ENCODE peak calls at places on chromosomes 16 and 17, in ten cellular contexts. A, Z, P, H, B, I, F, V, Y and M are unnamed samples.

GRCh38 chr17:30550512-30551273 is 73.5 kb downstream of the GOSR1 start:
- DNase-seq in A (no peak), Z (no peak), P (no peak), H (peak; percentile 50), B (peak; percentile 13), I (peak; percentile 49), F (no peak), V (no peak), Y (no peak), M (peak; percentile 28)

GRCh38 chr17:31226950-31227349 is 70.1 kb downstream of the OMG start:
- DNase-seq in A (no peak), Z (no peak), P (no peak), H (no peak), B (no peak), I (no peak), F (no peak), V (no peak), Y (no peak), M (no peak)

GRCh38 chr17:3763777-3764170 is 37.2 kb downstream of the ITGAE start:
- DNase-seq in A (no peak), Z (no peak), P (no peak), H (no peak), B (no peak), I (no peak), F (no peak), V (no peak), Y (no peak), M (no peak)

GRCh38 chr17:11336290-11336995 is 95.4 kb downstream of the SHISA6 start:
- DNase-seq in A (no peak), Z (no peak), P (no peak), H (no peak), B (no peak), I (no peak), F (no peak), V (no peak), Y (no peak), M (no peak)

GRCh38 chr16:48366165-48367093 is 18.8 kb downstream of the SIAH1 start:
- DNase-seq in A (peak; percentile 66), Z (no peak), P (peak; percentile 92), H (peak; percentile 72), B (peak; percentile 94), I (peak; percentile 50), F (no peak), V (peak; percentile 39), Y (no peak), M (no peak)

GRCh38 chr17:41688641-41689496 is at the start of gene EIF1:
- DNase-seq in A (peak; percentile 99), Z (peak; percentile 100), P (peak; percentile 100), H (peak; percentile 100), B (peak; percentile 99), I (peak; percentile 96), F (peak; percentile 100), V (peak; percentile 100), Y (peak; percentile 100), M (peak; percentile 100)

GRCh38 chr17:40602445-40603443 is 37.5 kb upstream of the CCR7 start:
- DNase-seq in A (no peak), Z (no peak), P (no peak), H (peak; percentile 37), B (no peak), I (peak; percentile 70), F (no peak), V (peak; percentile 51), Y (no peak), M (no peak)

GRCh38 chr17:78986048-78986648 is 6.4 kb upstream of the LGALS3BP start:
- DNase-seq in A (peak; percentile 81), Z (peak; percentile 61), P (peak; percentile 88), H (no peak), B (peak; percentile 43), I (no peak), F (no peak), V (no peak), Y (no peak), M (peak; percentile 74)

GRCh38 chr16:4936181-4936990 is 562 bp downstream of the PPL start:
- DNase-seq in A (no peak), Z (peak; percentile 48), P (no peak), H (peak; percentile 85), B (no peak), I (no peak), F (no peak), V (peak; percentile 57), Y (peak; percentile 72), M (no peak)
- TF ChIP-seq CTCF in A (no peak), Z (no peak), P (peak; percentile 16), H (peak; percentile 70), B (peak; percentile 22), I (peak; percentile 9), F (no peak), V (peak; percentile 28), Y (peak; percentile 36), M (peak; percentile 35)

GRCh38 chr16:88948781-88949490 is 28.1 kb downstream of the CBFA2T3 start:
- DNase-seq in A (no peak), Z (no peak), P (no peak), H (no peak), B (peak; percentile 5), I (no peak), F (no peak), V (no peak), Y (no peak), M (no peak)
- TF ChIP-seq CTCF in A (no peak), Z (no peak), P (peak; percentile 24), H (peak; percentile 53), B (no peak), I (no peak), F (no peak), V (no peak), Y (no peak), M (no peak)

DNA sequence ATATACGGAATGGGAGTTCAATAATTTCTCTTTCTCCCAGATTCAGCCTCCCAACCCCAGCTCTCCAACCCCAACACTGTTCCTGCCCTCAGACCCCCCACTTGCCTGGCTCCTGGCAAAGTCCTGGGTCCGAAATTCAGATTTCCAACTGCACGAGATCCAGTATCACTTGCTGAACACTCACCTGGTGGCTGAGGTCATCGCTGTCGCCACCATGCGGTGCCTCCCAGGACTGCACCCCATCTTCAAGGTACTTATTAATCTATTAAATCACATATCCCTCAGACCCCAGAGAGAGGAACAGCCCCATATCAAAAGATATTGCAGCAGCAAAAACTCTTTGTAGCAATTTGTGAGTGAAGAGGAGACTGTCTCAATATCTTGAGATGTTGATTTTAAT is 5.7 kb downstream of the ALOX12 start:
- DNase-seq in A (no peak), Z (no peak), P (peak; percentile 58), H (peak; percentile 90), B (no peak), I (no peak), F (peak; percentile 50), V (no peak), Y (no peak), M (no peak)
- TF ChIP-seq CTCF in A (peak; percentile 75), Z (peak; percentile 39), P (peak; percentile 81), H (peak; percentile 81), B (peak; percentile 65), I (peak; percentile 55), F (peak; percentile 66), V (peak; percentile 63), Y (peak; percentile 44), M (no peak)

DNA sequence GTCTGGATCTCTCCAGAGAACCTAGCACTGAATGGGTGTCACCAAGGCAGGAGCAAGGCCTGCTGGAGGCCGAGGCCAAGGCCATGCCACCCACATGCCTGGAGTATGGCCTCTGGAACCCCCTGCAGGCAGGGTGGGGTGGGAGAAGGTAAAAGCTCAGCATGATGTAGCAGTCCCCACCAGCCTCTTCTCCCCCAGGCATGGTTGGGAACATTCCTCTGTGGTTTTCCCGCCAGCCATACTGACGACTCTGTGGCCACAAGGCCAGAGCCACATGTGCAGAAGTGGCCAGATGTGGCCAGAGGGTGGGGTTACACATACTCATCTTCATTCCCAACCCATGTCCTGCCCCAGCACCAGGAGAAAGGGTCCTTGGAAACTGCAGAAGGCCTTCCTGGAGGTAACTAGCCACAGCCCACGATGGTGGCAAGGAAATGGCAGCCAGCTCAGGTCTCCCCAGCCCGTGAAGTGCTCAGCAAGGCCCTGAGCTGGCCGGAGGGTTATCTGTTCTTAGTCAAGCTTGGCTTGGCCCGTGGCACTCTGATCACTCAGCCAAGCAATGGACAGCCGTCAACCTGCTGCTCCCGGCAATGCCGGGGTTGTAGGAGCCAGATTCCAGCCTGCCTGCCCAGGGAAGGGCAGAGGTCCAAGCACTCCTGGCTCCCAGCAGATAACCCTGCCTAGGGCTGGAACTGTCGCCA is 26.2 kb downstream of the HDAC5 start:
- DNase-seq in A (peak; percentile 48), Z (peak; percentile 91), P (peak; percentile 78), H (no peak), B (peak; percentile 94), I (no peak), F (no peak), V (no peak), Y (no peak), M (no peak)
- TF ChIP-seq CTCF in A (no peak), Z (no peak), P (no peak), H (no peak), B (peak; percentile 13), I (no peak), F (no peak), V (no peak), Y (no peak), M (no peak)

GRCh38 chr17:9926150-9926804 is 21.2 kb upstream of the RCVRN start:
- DNase-seq in A (no peak), Z (no peak), P (no peak), H (no peak), B (no peak), I (no peak), F (no peak), V (no peak), Y (no peak), M (no peak)

GRCh38 chr17:9929873-9930272 is 24.8 kb upstream of the RCVRN start:
- DNase-seq in A (no peak), Z (no peak), P (no peak), H (no peak), B (peak; percentile 31), I (no peak), F (no peak), V (no peak), Y (no peak), M (no peak)

GRCh38 chr17:9925457-9925856 is 20.4 kb upstream of the RCVRN start:
- DNase-seq in A (no peak), Z (no peak), P (no peak), H (no peak), B (no peak), I (no peak), F (no peak), V (no peak), Y (no peak), M (no peak)

GRCh38 chr17:9931144-9931543 is 26.1 kb upstream of the RCVRN start:
- DNase-seq in A (no peak), Z (no peak), P (no peak), H (no peak), B (no peak), I (no peak), F (no peak), V (no peak), Y (no peak), M (no peak)

DNA sequence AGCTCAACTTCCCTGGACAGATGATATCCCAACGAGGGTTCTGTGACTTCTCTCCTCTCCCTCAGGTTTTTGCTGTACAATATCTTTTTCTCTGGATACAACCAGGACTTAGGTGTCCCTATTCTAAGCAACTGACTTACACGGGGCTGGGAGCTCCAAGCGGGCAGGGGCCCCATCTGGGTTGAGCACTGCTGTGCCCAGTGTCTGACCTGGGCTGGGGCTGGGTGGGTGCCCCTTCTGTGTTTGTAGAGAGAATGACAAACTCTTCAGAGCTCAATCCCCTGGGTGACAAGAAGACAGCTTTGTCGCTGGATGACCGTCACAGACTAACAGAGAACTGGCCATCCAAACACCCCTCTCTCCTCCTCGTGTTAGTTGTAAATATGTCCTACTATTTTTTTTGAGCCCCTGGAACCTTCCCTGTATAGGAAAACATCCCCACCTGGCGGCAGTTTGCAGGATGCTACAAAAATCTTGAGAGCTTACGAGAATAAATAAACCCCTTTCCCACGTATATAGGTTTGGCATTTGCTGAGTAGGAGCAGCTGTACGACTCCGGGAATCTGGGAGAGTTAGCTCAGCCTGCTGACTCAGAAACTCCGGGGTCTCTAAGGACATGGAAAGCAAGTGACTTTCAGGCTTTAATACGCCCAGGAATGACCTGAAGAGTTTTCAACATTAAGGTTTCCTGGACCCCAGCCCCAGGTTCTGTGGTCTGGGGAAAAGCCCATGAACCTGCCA is 23.7 kb upstream of the RCVRN start:
- DNase-seq in A (peak; percentile 82), Z (no peak), P (peak; percentile 86), H (peak; percentile 91), B (peak; percentile 76), I (no peak), F (peak; percentile 37), V (peak; percentile 79), Y (no peak), M (no peak)
- TF ChIP-seq CTCF in A (peak; percentile 76), Z (no peak), P (peak; percentile 82), H (peak; percentile 81), B (peak; percentile 65), I (no peak), F (peak; percentile 66), V (peak; percentile 72), Y (peak; percentile 25), M (peak; percentile 57)